ENCODE peak calls at places on chromosomes 5 and 9, in ten cellular contexts. One of them, this sample, is unnamed.

GRCh38 chr5:83895860-83896259 is 175.2 kb upstream of the HAPLN1 start:
- DNase-seq in anterior cingulate cortex: no peak
- DNase-seq in activated CD4-positive, CD25-positive, alpha-beta regulatory T cell: no peak
- DNase-seq in suprapubic skin: no peak
- DNase-seq in fibroblast of lung: no peak
- DNase-seq in activated gamma-delta T cell treated with Interleukin-2 at 50 U/mL for 16 hours: no peak
- DNase-seq in HTR-8/SVneo: no peak
- DNase-seq in NCI-H146: no peak
- DNase-seq in memory B cell: no peak
- DNase-seq in NT2/D1: no peak
- DNase-seq in this sample: no peak

GRCh38 chr5:72065751-72066255 is 41.5 kb upstream of the MAP1B start:
- DNase-seq in anterior cingulate cortex: no peak
- DNase-seq in activated CD4-positive, CD25-positive, alpha-beta regulatory T cell: no peak
- DNase-seq in suprapubic skin: no peak
- DNase-seq in fibroblast of lung: peak
- DNase-seq in activated gamma-delta T cell treated with Interleukin-2 at 50 U/mL for 16 hours: no peak
- DNase-seq in HTR-8/SVneo: no peak
- DNase-seq in NCI-H146: peak
- DNase-seq in memory B cell: no peak
- DNase-seq in NT2/D1: peak
- DNase-seq in this sample: no peak

GRCh38 chr9:84121991-84122523 is 141.5 kb downstream of the RMI1 start:
- DNase-seq in anterior cingulate cortex: no peak
- DNase-seq in activated CD4-positive, CD25-positive, alpha-beta regulatory T cell: no peak
- DNase-seq in suprapubic skin: no peak
- DNase-seq in fibroblast of lung: peak
- DNase-seq in activated gamma-delta T cell treated with Interleukin-2 at 50 U/mL for 16 hours: no peak
- DNase-seq in HTR-8/SVneo: no peak
- DNase-seq in NCI-H146: no peak
- DNase-seq in memory B cell: no peak
- DNase-seq in NT2/D1: no peak
- DNase-seq in this sample: no peak

GRCh38 chr9:96186601-96187011 is 115.4 kb downstream of the HSD17B3 start:
- DNase-seq in anterior cingulate cortex: no peak
- DNase-seq in activated CD4-positive, CD25-positive, alpha-beta regulatory T cell: no peak
- DNase-seq in suprapubic skin: no peak
- DNase-seq in fibroblast of lung: peak
- DNase-seq in activated gamma-delta T cell treated with Interleukin-2 at 50 U/mL for 16 hours: no peak
- DNase-seq in HTR-8/SVneo: no peak
- DNase-seq in NCI-H146: no peak
- DNase-seq in memory B cell: no peak
- DNase-seq in NT2/D1: no peak
- DNase-seq in this sample: no peak

GRCh38 chr9:133954862-133955529 is 37.1 kb downstream of the VAV2 start:
- DNase-seq in anterior cingulate cortex: no peak
- DNase-seq in activated CD4-positive, CD25-positive, alpha-beta regulatory T cell: no peak
- DNase-seq in suprapubic skin: no peak
- DNase-seq in fibroblast of lung: no peak
- DNase-seq in activated gamma-delta T cell treated with Interleukin-2 at 50 U/mL for 16 hours: peak
- DNase-seq in HTR-8/SVneo: no peak
- DNase-seq in NCI-H146: no peak
- DNase-seq in memory B cell: no peak
- DNase-seq in NT2/D1: no peak
- DNase-seq in this sample: no peak

GRCh38 chr5:121746763-121747162 is 104.9 kb upstream of the FTMT start:
- DNase-seq in anterior cingulate cortex: no peak
- DNase-seq in activated CD4-positive, CD25-positive, alpha-beta regulatory T cell: no peak
- DNase-seq in suprapubic skin: no peak
- DNase-seq in fibroblast of lung: no peak
- DNase-seq in activated gamma-delta T cell treated with Interleukin-2 at 50 U/mL for 16 hours: no peak
- DNase-seq in HTR-8/SVneo: no peak
- DNase-seq in NCI-H146: no peak
- DNase-seq in memory B cell: no peak
- DNase-seq in NT2/D1: no peak
- DNase-seq in this sample: no peak

GRCh38 chr5:151628112-151628823 is 37.1 kb upstream of the FAT2 start:
- DNase-seq in anterior cingulate cortex: no peak
- DNase-seq in activated CD4-positive, CD25-positive, alpha-beta regulatory T cell: no peak
- DNase-seq in suprapubic skin: no peak
- DNase-seq in fibroblast of lung: peak
- DNase-seq in activated gamma-delta T cell treated with Interleukin-2 at 50 U/mL for 16 hours: no peak
- DNase-seq in HTR-8/SVneo: no peak
- DNase-seq in NCI-H146: no peak
- DNase-seq in memory B cell: no peak
- DNase-seq in NT2/D1: no peak
- DNase-seq in this sample: no peak

GRCh38 chr9:127838375-127839078 is 15.9 kb downstream of the ENG start:
- DNase-seq in anterior cingulate cortex: no peak
- DNase-seq in activated CD4-positive, CD25-positive, alpha-beta regulatory T cell: no peak
- DNase-seq in suprapubic skin: peak
- DNase-seq in fibroblast of lung: peak
- DNase-seq in activated gamma-delta T cell treated with Interleukin-2 at 50 U/mL for 16 hours: no peak
- DNase-seq in HTR-8/SVneo: peak
- DNase-seq in NCI-H146: no peak
- DNase-seq in memory B cell: no peak
- DNase-seq in NT2/D1: no peak
- DNase-seq in this sample: no peak

GRCh38 chr5:156438076-156438475 is 111.1 kb downstream of the SGCD start:
- DNase-seq in anterior cingulate cortex: no peak
- DNase-seq in activated CD4-positive, CD25-positive, alpha-beta regulatory T cell: no peak
- DNase-seq in suprapubic skin: no peak
- DNase-seq in fibroblast of lung: no peak
- DNase-seq in activated gamma-delta T cell treated with Interleukin-2 at 50 U/mL for 16 hours: no peak
- DNase-seq in HTR-8/SVneo: no peak
- DNase-seq in NCI-H146: no peak
- DNase-seq in memory B cell: no peak
- DNase-seq in NT2/D1: no peak
- DNase-seq in this sample: no peak

GRCh38 chr9:117278656-117279055 is 136.2 kb downstream of the ASTN2 start:
- DNase-seq in anterior cingulate cortex: no peak
- DNase-seq in activated CD4-positive, CD25-positive, alpha-beta regulatory T cell: no peak
- DNase-seq in suprapubic skin: no peak
- DNase-seq in fibroblast of lung: no peak
- DNase-seq in activated gamma-delta T cell treated with Interleukin-2 at 50 U/mL for 16 hours: no peak
- DNase-seq in HTR-8/SVneo: no peak
- DNase-seq in NCI-H146: peak
- DNase-seq in memory B cell: no peak
- DNase-seq in NT2/D1: no peak
- DNase-seq in this sample: no peak

GRCh38 chr5:53170748-53171349 is 61.3 kb upstream of the MOCS2 start:
- DNase-seq in anterior cingulate cortex: no peak
- DNase-seq in activated CD4-positive, CD25-positive, alpha-beta regulatory T cell: no peak
- DNase-seq in suprapubic skin: no peak
- DNase-seq in fibroblast of lung: peak
- DNase-seq in activated gamma-delta T cell treated with Interleukin-2 at 50 U/mL for 16 hours: no peak
- DNase-seq in HTR-8/SVneo: peak
- DNase-seq in NCI-H146: peak
- DNase-seq in memory B cell: no peak
- DNase-seq in NT2/D1: peak
- DNase-seq in this sample: peak